ENCODE peak calls at places on chromosome 5, in six cellular contexts. L is GM12878, V is IMR-90, B is HEK293T, R is HepG2, U is K562. W is an unnamed sample.

GRCh38 chr5:53087596-53087995 is 22.0 kb downstream of the MOCS2 start:
- DNase-seq in L (no peak), R (no peak), V (no peak), B (no peak), U (no peak), W (no peak)

GRCh38 chr5:150514708-150515211 is 6.8 kb downstream of the NDST1 start:
- DNase-seq in B (no peak), R (peak; percentile 39), U (no peak), V (peak; percentile 54), L (no peak), W (peak; percentile 65)

GRCh38 chr5:71769265-71769664 is 50.2 kb downstream of the CARTPT start:
- DNase-seq in L (no peak), R (no peak), B (no peak), V (no peak), U (no peak), W (no peak)

GRCh38 chr5:37900692-37901091 is 60.9 kb upstream of the GDNF start:
- DNase-seq in V (peak; percentile 53), R (peak; percentile 29), U (no peak), B (peak; percentile 27), L (no peak), W (peak; percentile 29)

GRCh38 chr5:97629281-97629680 is 446.2 kb upstream of the RIOK2 start:
- DNase-seq in L (no peak), V (peak; percentile 79), B (no peak), U (no peak), R (no peak), W (no peak)

GRCh38 chr5:35138232-35138631 is 90.5 kb upstream of the AGXT2 start:
- DNase-seq in L (no peak), R (no peak), U (no peak), V (peak; percentile 57), B (no peak), W (no peak)

GRCh38 chr5:172872997-172873491 is 39.0 kb downstream of the ERGIC1 start:
- DNase-seq in B (no peak), L (no peak), U (no peak), R (no peak), V (peak; percentile 64), W (no peak)

GRCh38 chr5:82635561-82636288 is 357.6 kb upstream of the RPS23 start:
- DNase-seq in U (no peak), V (peak; percentile 86), B (no peak), L (no peak), R (peak; percentile 98), W (peak; percentile 67)

GRCh38 chr5:172901012-172901780 is 58.0 kb upstream of the RPL26L1 start:
- DNase-seq in R (peak; percentile 22), L (no peak), B (peak; percentile 66), V (peak; percentile 98), U (peak; percentile 90), W (no peak)

GRCh38 chr5:39650234-39650816 is 225.5 kb upstream of the DAB2 start:
- DNase-seq in L (no peak), B (no peak), R (no peak), V (peak; percentile 20), U (no peak), W (no peak)

GRCh38 chr5:44454002-44454401 is 64.8 kb upstream of the FGF10 start:
- DNase-seq in L (no peak), V (no peak), R (no peak), B (no peak), U (no peak), W (no peak)

GRCh38 chr5:85656050-85656449 is 961.7 kb upstream of the COX7C start:
- DNase-seq in L (no peak), V (no peak), R (no peak), U (no peak), B (no peak), W (no peak)

GRCh38 chr5:84642795-84643194 is 258.1 kb upstream of the EDIL3 start:
- DNase-seq in B (no peak), U (no peak), L (no peak), V (peak; percentile 55), R (no peak), W (no peak)
- TF ChIP-seq BHLHE40 in B (no peak), U (no peak), L (no peak), V (no peak), R (no peak), W (no peak)

GRCh38 chr5:138874241-138874640 is 894 bp downstream of the LRRTM2 start:
- DNase-seq in B (no peak), U (no peak), V (peak; percentile 27), L (no peak), R (no peak), W (no peak)
- TF ChIP-seq BHLHE40 in B (no peak), U (no peak), V (no peak), L (no peak), R (no peak), W (no peak)

GRCh38 chr5:135887881-135888614 is 7.6 kb downstream of the IL9 start:
- DNase-seq in U (peak; percentile 13), R (peak; percentile 54), B (peak; percentile 29), L (no peak), V (peak; percentile 52), W (peak; percentile 40)
- TF ChIP-seq BHLHE40 in U (no peak), R (no peak), B (no peak), L (no peak), V (no peak), W (no peak)

DNA sequence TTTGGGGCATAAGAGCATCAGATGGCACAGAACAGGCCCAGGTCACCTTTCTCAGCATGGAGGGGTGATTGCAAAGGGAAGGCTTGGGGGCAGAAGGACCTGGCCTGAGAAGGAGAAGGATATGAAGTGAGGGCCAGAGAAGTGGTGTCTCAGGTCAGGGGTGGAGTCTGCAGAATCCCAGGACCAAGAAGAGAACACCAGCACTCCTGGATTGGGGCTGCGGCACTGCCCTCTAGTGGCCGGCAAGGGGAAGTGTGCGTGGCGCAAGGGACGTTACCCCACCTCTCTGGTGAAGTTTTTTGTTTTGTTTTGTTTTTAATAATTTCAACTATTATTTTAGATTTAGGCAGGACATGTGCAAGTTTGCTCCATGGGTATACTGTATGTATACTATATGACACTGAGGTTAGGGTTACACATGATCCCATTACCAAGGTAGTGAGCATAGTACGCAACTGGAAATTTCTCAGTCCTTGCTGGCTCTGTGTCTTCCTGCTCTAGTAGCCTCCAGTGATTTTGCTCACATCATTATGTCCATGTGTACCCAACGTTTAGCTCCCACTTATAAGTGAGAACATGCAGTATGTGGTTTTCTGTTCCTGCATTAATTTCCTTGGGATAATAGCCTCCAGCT is 1548.6 kb downstream of the EFNA5 start:
- DNase-seq in L (no peak), B (peak; percentile 71), R (no peak), U (peak; percentile 75), V (peak; percentile 4), W (peak; percentile 28)
- TF ChIP-seq BHLHE40 in L (no peak), B (no peak), R (no peak), U (no peak), V (no peak), W (no peak)

W was measured in A549.